ENCODE peak calls at places on chromosomes 16 and 17, in four cellular contexts. Z is GM23338, P is endothelial cell of umbilical vein, J is MM.1S. L is an unnamed sample.

GRCh38 chr16:47528431-47528830 is 67.3 kb downstream of the PHKB start:
- DNase-seq in J (no peak), P (no peak), Z (no peak), L (no peak)

GRCh38 chr16:21590287-21590686 is 9.1 kb upstream of the METTL9 start:
- DNase-seq in J (no peak), P (no peak), Z (no peak), L (no peak)

GRCh38 chr17:75048396-75048933 is 1.4 kb downstream of the KCTD2 start:
- DNase-seq in Z (no peak), P (peak), J (no peak), L (no peak)

GRCh38 chr17:81479672-81480071 is 32.9 kb downstream of the ACTG1 start:
- DNase-seq in Z (no peak), J (no peak), P (no peak), L (no peak)

GRCh38 chr17:58680038-58680369 is 11.8 kb downstream of the TEX14 start:
- DNase-seq in Z (no peak), P (no peak), J (no peak), L (no peak)

GRCh38 chr17:16243811-16244567 is 27.0 kb downstream of the PIGL start:
- DNase-seq in P (no peak), J (no peak), Z (peak), L (no peak)

GRCh38 chr16:12160249-12160648 is 183.7 kb downstream of the SNX29 start:
- DNase-seq in P (no peak), J (no peak), Z (no peak), L (no peak)

GRCh38 chr16:89100601-89101302 is 7.1 kb downstream of the ACSF3 start:
- DNase-seq in Z (no peak), P (no peak), J (no peak), L (no peak)

GRCh38 chr17:5516060-5516792 is 29.9 kb downstream of the MIS12 start:
- DNase-seq in Z (no peak), J (no peak), P (peak), L (no peak)

GRCh38 chr17:5510776-5511175 is 24.4 kb downstream of the MIS12 start:
- DNase-seq in P (no peak), J (no peak), Z (no peak), L (no peak)

GRCh38 chr17:5513610-5514009 is 27.2 kb downstream of the MIS12 start:
- DNase-seq in J (no peak), Z (peak), P (no peak), L (no peak)

GRCh38 chr17:5509482-5509881 is 23.1 kb downstream of the MIS12 start:
- DNase-seq in J (no peak), Z (no peak), P (no peak), L (no peak)

GRCh38 chr17:5514976-5515375 is 28.6 kb downstream of the MIS12 start:
- DNase-seq in Z (no peak), P (no peak), J (no peak), L (no peak)
- H2AFZ ChIP-seq in Z (no peak), P (no peak), J (no peak), L (no peak)

GRCh38 chr17:31490019-31490383 is 98.5 kb downstream of the RAB11FIP4 start:
- DNase-seq in Z (peak), J (no peak), P (no peak), L (no peak)
- H3K4me3 ChIP-seq in Z (peak), J (no peak), P (no peak), L (no peak)

GRCh38 chr16:50476486-50477260 is 71.5 kb upstream of the NKD1 start:
- DNase-seq in J (no peak), P (no peak), Z (no peak), L (no peak)

GRCh38 chr16:50478773-50479149 is 69.4 kb upstream of the NKD1 start:
- DNase-seq in Z (peak), J (no peak), P (no peak), L (no peak)

GRCh38 chr16:50479771-50480170 is 68.4 kb upstream of the NKD1 start:
- DNase-seq in Z (no peak), P (no peak), J (no peak), L (no peak)

GRCh38 chr16:50480206-50480605 is 68.0 kb upstream of the NKD1 start:
- DNase-seq in P (no peak), J (no peak), Z (no peak), L (no peak)

DNA sequence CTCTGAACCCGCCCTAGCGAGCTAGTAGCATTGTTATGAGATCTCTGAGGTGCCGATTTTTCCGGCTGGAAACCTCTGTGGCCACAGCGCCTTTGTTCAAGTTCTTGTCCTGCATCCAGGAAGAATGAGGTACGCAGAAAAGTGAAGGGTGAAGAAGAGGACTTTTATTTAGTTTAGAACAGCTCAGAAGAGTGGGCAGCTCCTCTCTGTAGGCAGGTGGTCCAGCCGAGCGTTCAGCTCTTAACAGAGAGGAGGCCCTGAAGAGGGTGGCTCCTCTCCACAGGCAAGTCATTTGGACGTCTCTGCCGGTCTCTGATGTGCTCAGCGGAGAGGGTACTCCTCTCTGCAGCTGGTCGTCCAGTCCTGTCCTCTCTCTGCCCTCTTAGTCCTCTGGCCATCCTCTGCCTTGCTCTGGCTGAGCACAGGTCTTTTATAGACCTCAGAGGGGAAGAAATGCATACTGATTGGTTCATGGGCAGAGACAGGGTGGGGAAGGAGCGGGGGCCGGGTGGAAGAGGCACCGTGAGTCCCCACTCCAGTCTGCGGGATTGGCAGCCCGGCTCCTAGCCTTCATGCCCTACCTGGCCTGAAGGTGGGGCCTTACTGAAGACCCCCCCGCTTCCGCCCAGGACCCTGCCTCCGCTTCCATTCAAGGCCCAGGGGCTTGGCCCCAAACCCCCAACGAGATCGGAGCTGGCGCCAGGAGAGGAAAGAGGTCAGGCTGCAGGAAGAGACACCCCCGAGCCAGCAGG is 70.0 kb upstream of the NKD1 start:
- DNase-seq in P (no peak), Z (no peak), J (no peak), L (no peak)
- H2AFZ ChIP-seq in P (no peak), Z (peak), J (no peak), L (peak)

DNA sequence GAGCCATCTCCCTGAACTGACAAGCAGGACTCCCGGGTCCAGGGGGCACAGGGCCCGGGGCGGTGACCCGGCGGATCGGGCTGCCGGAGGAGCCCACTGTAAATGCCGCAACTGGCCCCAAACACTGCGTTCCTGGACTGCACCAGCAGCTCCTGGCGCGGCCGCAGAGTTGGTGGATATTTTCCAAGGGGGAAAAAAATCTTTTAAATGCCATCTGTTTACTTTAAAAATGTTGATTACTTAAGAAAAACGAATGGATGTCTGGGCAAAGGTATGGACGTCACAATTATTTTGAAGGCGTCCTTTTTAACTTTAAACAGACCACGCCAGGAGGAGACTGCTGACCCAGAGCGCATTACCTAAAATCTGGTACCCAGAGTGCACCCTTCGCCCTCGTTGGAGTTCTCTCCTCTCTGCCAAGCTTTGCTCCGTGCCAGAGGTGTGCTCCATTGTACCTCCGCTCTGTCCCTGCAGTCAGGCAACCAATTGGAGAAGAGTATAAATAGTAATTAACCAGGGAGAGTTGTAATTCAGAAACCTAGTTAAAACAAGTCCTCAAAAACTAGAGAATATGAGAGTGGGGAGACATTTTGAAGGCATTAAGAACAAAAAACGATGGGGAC is 3.5 kb downstream of the HS3ST3B1 start:
- DNase-seq in J (no peak), P (no peak), Z (no peak), L (no peak)
- H3K4me3 ChIP-seq in J (no peak), P (no peak), Z (peak), L (peak)

DNA sequence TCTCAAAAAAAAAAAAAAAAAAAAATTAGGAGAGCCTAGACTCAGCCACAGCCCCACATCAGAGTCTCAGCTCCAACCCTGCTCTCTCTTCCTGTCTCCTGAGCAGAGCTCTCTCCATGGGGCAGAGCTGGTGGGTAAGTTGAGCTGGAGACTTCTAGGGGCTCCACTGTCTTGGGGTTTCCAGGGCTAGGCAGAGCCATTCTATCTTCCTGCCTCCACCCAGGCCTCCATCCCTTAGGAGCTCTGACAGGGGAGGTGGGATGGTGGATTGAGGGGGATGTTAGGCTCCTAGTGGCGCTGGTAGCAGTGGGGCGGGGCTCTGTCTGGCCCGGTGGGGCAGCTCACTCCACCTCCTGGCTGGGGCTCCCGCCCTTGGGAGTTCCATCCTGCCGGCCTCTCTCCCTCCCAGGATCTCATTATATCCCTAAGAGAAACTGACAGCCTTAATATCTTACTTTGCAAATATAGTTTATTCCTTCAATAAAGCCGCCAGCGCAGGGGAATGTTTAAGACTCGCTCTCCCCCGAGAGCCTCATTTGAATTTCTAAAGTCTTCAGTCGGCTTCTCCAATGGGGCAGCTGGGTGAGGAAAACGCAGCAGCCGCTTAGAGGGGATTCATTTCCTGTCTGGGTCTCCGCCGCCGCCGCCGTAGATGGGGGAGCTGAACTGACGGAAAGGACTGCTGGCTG is 19.2 kb upstream of the C1QL1 start:
- DNase-seq in J (no peak), Z (peak), P (no peak), L (no peak)
- H2AFZ ChIP-seq in J (no peak), Z (peak), P (peak), L (peak)

GRCh38 chr16:2829501-2830354 is at the start of gene ZG16B:
- DNase-seq in Z (no peak), P (no peak), J (no peak), L (no peak)
- H3K4me3 ChIP-seq in Z (no peak), P (no peak), J (no peak), L (no peak)